ENCODE peak calls at places on chromosomes 6 and 20, in six cellular contexts. One of them, this sample, is unnamed. For H3K9me3, the result is how much of the 10 kb centered on the place peaks cover.

GRCh38 chr6:106163966-106164877 is 78.1 kb downstream of the PRDM1 start:
- DNase-seq in fibroblast of lung: peak
- DNase-seq in lower lobe of right lung: no peak
- DNase-seq in body of pancreas: peak
- DNase-seq in psoas muscle: peak
- DNase-seq in OCI-LY7: peak
- DNase-seq in this sample: peak

GRCh38 chr6:106974337-106974998 is at the start of gene CD24:
- DNase-seq in fibroblast of lung: no peak
- DNase-seq in lower lobe of right lung: peak
- DNase-seq in body of pancreas: peak
- DNase-seq in psoas muscle: no peak
- DNase-seq in OCI-LY7: peak
- DNase-seq in this sample: no peak

GRCh38 chr6:399785-400517 is 8.4 kb downstream of the IRF4 start:
- DNase-seq in fibroblast of lung: no peak
- DNase-seq in lower lobe of right lung: no peak
- DNase-seq in body of pancreas: no peak
- DNase-seq in psoas muscle: no peak
- DNase-seq in OCI-LY7: peak
- DNase-seq in this sample: no peak

GRCh38 chr6:121555201-121555600 is 119.8 kb downstream of the GJA1 start:
- DNase-seq in fibroblast of lung: no peak
- DNase-seq in lower lobe of right lung: no peak
- DNase-seq in body of pancreas: no peak
- DNase-seq in psoas muscle: no peak
- DNase-seq in OCI-LY7: no peak
- DNase-seq in this sample: no peak

GRCh38 chr6:157688960-157689599 is 134.0 kb upstream of the SNX9 start:
- DNase-seq in fibroblast of lung: no peak
- DNase-seq in lower lobe of right lung: no peak
- DNase-seq in body of pancreas: no peak
- DNase-seq in psoas muscle: no peak
- DNase-seq in OCI-LY7: no peak
- DNase-seq in this sample: no peak

GRCh38 chr6:33080127-33081089 is 4.6 kb downstream of the HLA-DPB1 start:
- DNase-seq in fibroblast of lung: peak
- DNase-seq in lower lobe of right lung: peak
- DNase-seq in body of pancreas: peak
- DNase-seq in psoas muscle: peak
- DNase-seq in OCI-LY7: no peak
- DNase-seq in this sample: peak

GRCh38 chr20:38722708-38723068 is 1.6 kb upstream of the SLC32A1 start:
- DNase-seq in fibroblast of lung: no peak
- DNase-seq in lower lobe of right lung: no peak
- DNase-seq in body of pancreas: no peak
- DNase-seq in psoas muscle: no peak
- DNase-seq in OCI-LY7: no peak
- DNase-seq in this sample: no peak

GRCh38 chr20:15799871-15800270 is 773.4 kb downstream of the KIF16B start:
- DNase-seq in fibroblast of lung: peak
- DNase-seq in lower lobe of right lung: no peak
- DNase-seq in body of pancreas: no peak
- DNase-seq in psoas muscle: no peak
- DNase-seq in OCI-LY7: no peak
- DNase-seq in this sample: no peak

GRCh38 chr20:44738779-44739477 is 6.7 kb upstream of the KCNK15 start:
- DNase-seq in fibroblast of lung: peak
- DNase-seq in lower lobe of right lung: no peak
- DNase-seq in body of pancreas: peak
- DNase-seq in psoas muscle: peak
- DNase-seq in OCI-LY7: peak
- DNase-seq in this sample: peak

GRCh38 chr6:126127662-126128061 is 141.3 kb downstream of the TRMT11 start:
- DNase-seq in fibroblast of lung: peak
- DNase-seq in lower lobe of right lung: no peak
- DNase-seq in body of pancreas: no peak
- DNase-seq in psoas muscle: no peak
- DNase-seq in OCI-LY7: no peak
- DNase-seq in this sample: no peak

GRCh38 chr6:30979076-30979475 is 4.4 kb upstream of the MUC21 start:
- DNase-seq in fibroblast of lung: no peak
- DNase-seq in lower lobe of right lung: no peak
- DNase-seq in body of pancreas: no peak
- DNase-seq in psoas muscle: no peak
- DNase-seq in OCI-LY7: no peak
- DNase-seq in this sample: no peak
- H3K9me3 ChIP-seq in fibroblast of lung: under half
- H3K9me3 ChIP-seq in lower lobe of right lung: under half
- H3K9me3 ChIP-seq in body of pancreas: under half
- H3K9me3 ChIP-seq in psoas muscle: under half
- H3K9me3 ChIP-seq in OCI-LY7: under half
- H3K9me3 ChIP-seq in this sample: under half

DNA sequence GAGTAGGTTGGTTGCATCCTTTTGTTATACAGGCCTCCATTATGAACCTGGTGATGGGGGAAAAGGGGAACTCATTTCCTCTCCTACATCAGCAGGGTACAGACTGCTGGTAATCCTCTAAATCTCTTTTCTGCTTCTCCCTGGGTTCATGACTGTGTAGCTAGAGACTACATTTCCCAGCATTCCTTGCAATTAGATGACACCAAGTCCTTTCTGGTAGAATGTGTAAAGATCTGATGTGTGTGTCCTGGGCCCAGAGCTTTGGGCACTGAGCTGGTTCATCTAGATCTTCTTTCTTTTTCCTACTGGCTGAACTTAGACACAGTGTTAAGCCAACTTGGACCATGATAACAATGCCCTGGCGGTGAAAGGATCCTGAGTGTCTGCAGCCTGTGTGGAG is 104.7 kb upstream of the IFNGR1 start:
- DNase-seq in fibroblast of lung: no peak
- DNase-seq in lower lobe of right lung: no peak
- DNase-seq in body of pancreas: no peak
- DNase-seq in psoas muscle: no peak
- DNase-seq in OCI-LY7: peak
- DNase-seq in this sample: no peak
- H3K4me3 ChIP-seq in fibroblast of lung: no peak
- H3K4me3 ChIP-seq in lower lobe of right lung: no peak
- H3K4me3 ChIP-seq in body of pancreas: no peak
- H3K4me3 ChIP-seq in psoas muscle: no peak
- H3K4me3 ChIP-seq in OCI-LY7: no peak
- H3K4me3 ChIP-seq in this sample: no peak

GRCh38 chr6:27065183-27065582 is 182.3 kb upstream of the PRSS16 start:
- DNase-seq in fibroblast of lung: no peak
- DNase-seq in lower lobe of right lung: no peak
- DNase-seq in body of pancreas: no peak
- DNase-seq in psoas muscle: no peak
- DNase-seq in OCI-LY7: no peak
- DNase-seq in this sample: no peak

GRCh38 chr6:27059621-27060425 is 187.7 kb upstream of the PRSS16 start:
- DNase-seq in fibroblast of lung: no peak
- DNase-seq in lower lobe of right lung: no peak
- DNase-seq in body of pancreas: no peak
- DNase-seq in psoas muscle: no peak
- DNase-seq in OCI-LY7: no peak
- DNase-seq in this sample: no peak

GRCh38 chr6:27056615-27057014 is 190.9 kb upstream of the PRSS16 start:
- DNase-seq in fibroblast of lung: no peak
- DNase-seq in lower lobe of right lung: no peak
- DNase-seq in body of pancreas: no peak
- DNase-seq in psoas muscle: no peak
- DNase-seq in OCI-LY7: no peak
- DNase-seq in this sample: no peak

GRCh38 chr6:27062755-27063154 is 184.7 kb upstream of the PRSS16 start:
- DNase-seq in fibroblast of lung: no peak
- DNase-seq in lower lobe of right lung: no peak
- DNase-seq in body of pancreas: no peak
- DNase-seq in psoas muscle: no peak
- DNase-seq in OCI-LY7: no peak
- DNase-seq in this sample: no peak

GRCh38 chr6:27061235-27061993 is 186.1 kb upstream of the PRSS16 start:
- DNase-seq in fibroblast of lung: no peak
- DNase-seq in lower lobe of right lung: no peak
- DNase-seq in body of pancreas: no peak
- DNase-seq in psoas muscle: no peak
- DNase-seq in OCI-LY7: no peak
- DNase-seq in this sample: no peak
- TF ChIP-seq CTCF in fibroblast of lung: no peak
- TF ChIP-seq CTCF in lower lobe of right lung: no peak
- TF ChIP-seq CTCF in body of pancreas: no peak
- TF ChIP-seq CTCF in psoas muscle: no peak
- TF ChIP-seq CTCF in OCI-LY7: no peak
- TF ChIP-seq CTCF in this sample: no peak

GRCh38 chr6:148667395-148667794 is 79.4 kb upstream of the UST start:
- DNase-seq in fibroblast of lung: no peak
- DNase-seq in lower lobe of right lung: no peak
- DNase-seq in body of pancreas: no peak
- DNase-seq in psoas muscle: no peak
- DNase-seq in OCI-LY7: no peak
- DNase-seq in this sample: no peak
- H3K9me3 ChIP-seq in fibroblast of lung: under half
- H3K9me3 ChIP-seq in lower lobe of right lung: under half
- H3K9me3 ChIP-seq in body of pancreas: under half
- H3K9me3 ChIP-seq in psoas muscle: under half
- H3K9me3 ChIP-seq in OCI-LY7: under half
- H3K9me3 ChIP-seq in this sample: under half

GRCh38 chr6:77461796-77462195 is 1.5 kb downstream of the HTR1B start:
- DNase-seq in fibroblast of lung: no peak
- DNase-seq in lower lobe of right lung: no peak
- DNase-seq in body of pancreas: no peak
- DNase-seq in psoas muscle: no peak
- DNase-seq in OCI-LY7: no peak
- DNase-seq in this sample: no peak
- H3K4me3 ChIP-seq in fibroblast of lung: no peak
- H3K4me3 ChIP-seq in lower lobe of right lung: no peak
- H3K4me3 ChIP-seq in body of pancreas: no peak
- H3K4me3 ChIP-seq in psoas muscle: peak
- H3K4me3 ChIP-seq in OCI-LY7: no peak
- H3K4me3 ChIP-seq in this sample: peak

GRCh38 chr20:24208652-24209051 is 220.1 kb upstream of the GGTLC1 start:
- DNase-seq in fibroblast of lung: no peak
- DNase-seq in lower lobe of right lung: no peak
- DNase-seq in body of pancreas: no peak
- DNase-seq in psoas muscle: no peak
- DNase-seq in OCI-LY7: no peak
- DNase-seq in this sample: no peak
- TF ChIP-seq CTCF in fibroblast of lung: no peak
- TF ChIP-seq CTCF in lower lobe of right lung: no peak
- TF ChIP-seq CTCF in body of pancreas: no peak
- TF ChIP-seq CTCF in psoas muscle: no peak
- TF ChIP-seq CTCF in OCI-LY7: no peak
- TF ChIP-seq CTCF in this sample: no peak

This sample was measured in tibial artery.